ENCODE peak calls at places on chromosomes 11 and 22, in four cellular contexts. R is GM12892, C is GM12891, B is K562. N is an unnamed sample.

GRCh38 chr11:131465746-131466145 is 95.3 kb downstream of the NTM start:
- DNase-seq in C (no peak), B (peak; percentile 14), R (no peak), N (no peak)

GRCh38 chr22:30381250-30381649 is 6.0 kb downstream of the RNF215 start:
- DNase-seq in C (no peak), B (no peak), R (no peak), N (no peak)

GRCh38 chr22:50490531-50491308 is 4.1 kb downstream of the MIOX start:
- DNase-seq in C (no peak), B (no peak), R (no peak), N (no peak)

GRCh38 chr11:130612291-130612802 is 163.9 kb downstream of the ADAMTS15 start:
- DNase-seq in B (no peak), R (no peak), C (no peak), N (no peak)

GRCh38 chr11:86143429-86144030 is 74.6 kb upstream of the PICALM start:
- DNase-seq in R (no peak), C (no peak), B (peak; percentile 40), N (no peak)

GRCh38 chr11:19344661-19345518 is 104.1 kb upstream of the E2F8 start:
- DNase-seq in R (peak; percentile 48), B (no peak), C (peak; percentile 66), N (peak; percentile 66)

GRCh38 chr11:35274909-35275807 is 136.2 kb downstream of the CD44 start:
- DNase-seq in R (no peak), C (no peak), B (no peak), N (peak; percentile 70)

GRCh38 chr11:128502736-128503135 is 84.6 kb downstream of the ETS1 start:
- DNase-seq in R (no peak), C (no peak), B (no peak), N (no peak)

GRCh38 chr11:46408407-46408986 is 16.9 kb upstream of the CHRM4 start:
- DNase-seq in C (no peak), B (no peak), R (no peak), N (no peak)

GRCh38 chr11:111393585-111393984 is 14.5 kb upstream of the POU2AF1 start:
- DNase-seq in B (no peak), C (no peak), R (no peak), N (no peak)

GRCh38 chr22:20154602-20155183 is 3.8 kb upstream of the CCDC188 start:
- DNase-seq in R (no peak), C (no peak), B (peak; percentile 77), N (no peak)

GRCh38 chr22:23150762-23151161 is 5.5 kb downstream of the RAB36 start:
- DNase-seq in R (no peak), C (no peak), B (peak; percentile 60), N (no peak)

GRCh38 chr11:129700701-129701100 is 114.9 kb upstream of the TMEM45B start:
- DNase-seq in C (no peak), R (no peak), B (peak; percentile 3), N (no peak)

GRCh38 chr11:121494355-121495099 is 41.8 kb upstream of the SORL1-AS1 start:
- DNase-seq in C (no peak), R (no peak), B (no peak), N (no peak)

GRCh38 chr11:45218705-45219104 is 67.4 kb downstream of the SYT13 start:
- DNase-seq in R (no peak), C (no peak), B (no peak), N (no peak)

GRCh38 chr11:58905141-58905715 is 34.1 kb upstream of the GLYATL1 start:
- DNase-seq in B (no peak), R (no peak), C (no peak), N (no peak)

GRCh38 chr22:46934746-46935491 is 172.5 kb downstream of the TBC1D22A start:
- DNase-seq in B (peak; percentile 53), R (no peak), C (no peak), N (no peak)

GRCh38 chr11:14386895-14387480 is 28.0 kb upstream of the RRAS2 start:
- DNase-seq in C (no peak), R (no peak), B (no peak), N (no peak)

GRCh38 chr11:46769636-46770221 is 50.7 kb downstream of the F2 start:
- DNase-seq in B (no peak), R (no peak), C (no peak), N (no peak)

GRCh38 chr22:33577862-33578411 is 342.3 kb downstream of the LARGE1 start:
- DNase-seq in B (no peak), C (no peak), R (no peak), N (no peak)

GRCh38 chr11:67644042-67644441 is 4.5 kb upstream of the TBX10 start:
- DNase-seq in B (peak; percentile 35), R (peak; percentile 23), C (peak; percentile 26), N (no peak)

GRCh38 chr11:12175694-12176241 is 65.4 kb downstream of the MICAL2 start:
- DNase-seq in C (no peak), B (no peak), R (no peak), N (no peak)

GRCh38 chr11:38315151-38315550 is 1717.1 kb upstream of the RAG2 start:
- DNase-seq in B (no peak), R (no peak), C (no peak), N (no peak)

GRCh38 chr11:131867457-131868257 is 497.2 kb downstream of the NTM start:
- DNase-seq in C (peak; percentile 56), B (no peak), R (peak; percentile 52), N (peak; percentile 84)

GRCh38 chr11:57502870-57503269 is 12.6 kb downstream of the SLC43A1 start:
- DNase-seq in B (no peak), C (no peak), R (no peak), N (no peak)

GRCh38 chr11:119592642-119593041 is 136.4 kb downstream of the NECTIN1 start:
- DNase-seq in C (no peak), R (no peak), B (no peak), N (peak; percentile 70)

GRCh38 chr11:111788464-111788863 is 22.3 kb upstream of the PPP2R1B start:
- DNase-seq in B (no peak), C (no peak), R (no peak), N (no peak)

GRCh38 chr11:129300099-129300498 is 75.5 kb upstream of the BARX2 start:
- DNase-seq in R (no peak), B (no peak), C (no peak), N (no peak)

GRCh38 chr11:26227883-26228502 is 103.9 kb upstream of the ANO3 start:
- DNase-seq in B (no peak), R (no peak), C (no peak), N (no peak)

GRCh38 chr11:121630041-121630440 is 177.3 kb upstream of the SORL1-AS1 start:
- DNase-seq in R (no peak), C (no peak), B (no peak), N (no peak)

GRCh38 chr11:124415356-124415923 is 9.2 kb downstream of the OR8B4 start:
- DNase-seq in C (no peak), R (no peak), B (peak; percentile 35), N (no peak)

DNA sequence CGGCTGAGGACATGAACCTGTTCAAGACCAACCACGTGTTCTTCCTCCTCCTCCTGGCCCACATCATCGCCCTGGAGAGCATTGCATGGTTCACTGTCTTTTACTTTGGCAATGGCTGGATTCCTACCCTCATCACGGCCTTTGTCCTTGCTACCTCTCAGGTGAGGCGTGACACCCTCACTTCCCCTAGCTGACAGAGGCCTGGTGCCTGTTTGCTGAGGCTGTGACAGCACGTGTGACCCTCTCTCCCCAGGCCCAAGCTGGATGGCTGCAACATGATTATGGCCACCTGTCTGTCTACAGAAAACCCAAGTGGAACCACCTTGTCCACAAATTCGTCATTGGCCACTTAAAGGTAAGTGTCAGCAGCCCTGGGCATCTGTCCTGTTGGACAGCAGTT is 12.3 kb downstream of the FADS2 start:
- DNase-seq in C (no peak), B (no peak), R (no peak), N (no peak)
- TF ChIP-seq POLR2A in C (no peak), B (no peak), R (no peak), N (no peak)

GRCh38 chr11:36427079-36427478 is 83.0 kb downstream of the TRAF6 start:
- DNase-seq in R (no peak), B (no peak), C (no peak), N (no peak)

GRCh38 chr11:36425593-36426206 is 84.4 kb downstream of the TRAF6 start:
- DNase-seq in C (no peak), R (no peak), B (no peak), N (no peak)

GRCh38 chr11:36431429-36432092 is 78.5 kb downstream of the TRAF6 start:
- DNase-seq in B (peak; percentile 32), R (no peak), C (no peak), N (peak; percentile 90)

GRCh38 chr11:36426226-36426848 is 83.7 kb downstream of the TRAF6 start:
- DNase-seq in B (no peak), R (no peak), C (no peak), N (no peak)

DNA sequence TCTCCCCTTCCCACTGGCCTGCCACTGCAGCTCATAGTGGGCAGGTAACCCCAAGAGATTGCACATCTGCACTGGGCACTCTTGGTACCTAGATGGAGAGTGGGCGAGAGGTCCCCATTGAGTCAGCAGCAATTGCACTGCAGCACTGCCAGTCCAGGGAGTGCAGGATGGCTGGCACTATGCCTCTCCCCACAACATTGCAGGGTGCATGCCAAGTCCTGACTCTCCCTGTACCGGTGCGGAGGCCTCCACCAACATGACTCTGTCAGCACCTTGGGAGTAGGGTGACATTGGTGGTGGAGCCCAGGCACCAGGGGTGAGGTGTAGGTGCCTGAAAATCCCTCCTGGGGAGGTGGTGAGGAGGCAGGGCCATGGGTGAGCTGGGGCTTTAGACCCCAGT is 82.2 kb downstream of the TRAF6 start:
- DNase-seq in B (no peak), R (no peak), C (no peak), N (no peak)
- TF ChIP-seq POLR2AphosphoS5 in B (no peak), R (no peak), C (no peak), N (no peak)

DNA sequence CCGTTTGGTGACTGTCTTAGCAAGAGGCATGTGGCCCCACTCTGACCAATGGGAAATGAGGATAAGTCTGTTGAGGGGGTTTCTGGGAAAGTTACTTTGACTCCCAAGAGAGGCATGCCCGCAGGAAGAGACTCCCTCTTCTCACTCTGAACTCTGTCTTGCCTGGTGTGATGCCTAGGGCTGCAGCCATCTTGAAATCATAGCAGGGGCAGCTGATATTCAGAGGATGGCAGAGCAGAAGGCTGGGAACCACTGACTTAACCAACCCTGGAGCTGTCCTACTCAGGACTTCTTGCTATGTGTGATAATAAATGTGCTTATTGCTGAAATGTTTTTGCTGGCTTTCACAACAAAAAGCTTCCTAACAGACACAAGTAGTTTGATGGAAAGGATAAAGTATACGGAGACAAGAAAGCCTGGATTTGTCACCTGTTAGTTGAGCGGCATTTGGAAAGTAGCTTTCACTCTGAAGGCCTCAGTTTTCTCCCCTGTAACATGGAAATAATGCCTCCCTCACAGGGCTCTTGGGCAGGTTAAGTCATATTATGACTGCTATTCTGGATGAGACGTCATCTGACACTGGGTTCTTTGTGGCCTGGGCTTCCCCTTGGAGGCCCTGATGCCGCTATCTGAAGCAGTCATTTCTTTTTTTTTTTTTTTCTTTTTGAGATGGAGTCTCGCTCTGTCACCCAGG is 128.5 kb downstream of the CEP164 start:
- DNase-seq in C (no peak), B (no peak), R (no peak), N (no peak)
- TF ChIP-seq POLR2A in C (no peak), B (no peak), R (peak; percentile 27), N (no peak)

GRCh38 chr11:64223001-64223651 is 2.9 kb downstream of the TRPT1 start:
- DNase-seq in C (no peak), R (no peak), B (no peak), N (peak; percentile 63)
- TF ChIP-seq POLR2AphosphoS5 in C (peak; percentile 49), R (peak; percentile 76), B (peak; percentile 12), N (no peak)